ENCODE peak calls at places on chromosomes 12 and 14, in seven cellular contexts. W, A, P, Z, H, M and B are unnamed samples.

GRCh38 chr14:102209224-102209966 is 69.7 kb downstream of the WDR20 start:
- DNase-seq in W (peak), A (no peak), P (no peak), Z (no peak), H (no peak), M (no peak), B (peak)

GRCh38 chr14:99752486-99753121 is 40.6 kb upstream of the EML1 start:
- DNase-seq in W (peak), A (no peak), P (no peak), Z (no peak), H (no peak), M (no peak), B (no peak)

GRCh38 chr12:85575115-85576096 is 260.8 kb downstream of the RASSF9 start:
- DNase-seq in W (peak), A (no peak), P (no peak), Z (peak), H (peak), M (peak), B (no peak)

GRCh38 chr12:57066245-57066644 is 12.3 kb downstream of the NEMP1 start:
- DNase-seq in W (no peak), A (no peak), P (no peak), Z (no peak), H (no peak), M (no peak), B (no peak)

GRCh38 chr14:38342803-38343202 is 86.9 kb upstream of the CLEC14A start:
- DNase-seq in W (peak), A (no peak), P (no peak), Z (no peak), H (no peak), M (no peak), B (no peak)

GRCh38 chr12:14260011-14260993 is 105.2 kb upstream of the ATF7IP start:
- DNase-seq in W (peak), A (peak), P (no peak), Z (peak), H (peak), M (no peak), B (peak)

GRCh38 chr14:100147181-100147631 is 12.2 kb downstream of the DEGS2 start:
- DNase-seq in W (no peak), A (no peak), P (peak), Z (no peak), H (no peak), M (peak), B (peak)

GRCh38 chr14:35878272-35879140 is 52.4 kb downstream of the BRMS1L start:
- DNase-seq in W (peak), A (no peak), P (no peak), Z (peak), H (peak), M (no peak), B (no peak)

GRCh38 chr12:121443193-121443829 is 43.4 kb downstream of the RNF34 start:
- DNase-seq in W (peak), A (no peak), P (peak), Z (peak), H (peak), M (peak), B (peak)

GRCh38 chr14:88660056-88660455 is 97.2 kb downstream of the ZC3H14 start:
- DNase-seq in W (peak), A (no peak), P (no peak), Z (no peak), H (no peak), M (no peak), B (no peak)